ENCODE peak calls at places on chromosomes 16 and 17, in five cellular contexts. One of them, this sample, is unnamed.

GRCh38 chr16:83781-84615 is 6.0 kb downstream of the MPG start:
- DNase-seq in heart right ventricle: no peak
- DNase-seq in breast epithelium: no peak
- DNase-seq in psoas muscle: no peak
- DNase-seq in neural progenitor cell: no peak
- DNase-seq in this sample: no peak

GRCh38 chr17:74430706-74431567 is 951 bp upstream of the GPRC5C start:
- DNase-seq in heart right ventricle: peak; percentile 85
- DNase-seq in breast epithelium: peak; percentile 83
- DNase-seq in psoas muscle: peak; percentile 97
- DNase-seq in neural progenitor cell: peak; percentile 75
- DNase-seq in this sample: peak; percentile 90

GRCh38 chr17:17810374-17811248 is 26.2 kb downstream of the SREBF1 start:
- DNase-seq in heart right ventricle: peak; percentile 45
- DNase-seq in breast epithelium: no peak
- DNase-seq in psoas muscle: no peak
- DNase-seq in neural progenitor cell: peak; percentile 72
- DNase-seq in this sample: no peak

GRCh38 chr16:66824006-66824405 is 6.8 kb downstream of the NAE1 start:
- DNase-seq in heart right ventricle: no peak
- DNase-seq in breast epithelium: no peak
- DNase-seq in psoas muscle: no peak
- DNase-seq in neural progenitor cell: no peak
- DNase-seq in this sample: no peak

GRCh38 chr16:1993731-1994131 is 4.0 kb downstream of the SYNGR3 start:
- DNase-seq in heart right ventricle: no peak
- DNase-seq in breast epithelium: no peak
- DNase-seq in psoas muscle: peak; percentile 60
- DNase-seq in neural progenitor cell: no peak
- DNase-seq in this sample: no peak

GRCh38 chr17:33234930-33235685 is 58.0 kb downstream of the ASIC2 start:
- DNase-seq in heart right ventricle: peak; percentile 40
- DNase-seq in breast epithelium: no peak
- DNase-seq in psoas muscle: peak; percentile 65
- DNase-seq in neural progenitor cell: no peak
- DNase-seq in this sample: no peak

GRCh38 chr16:85391175-85391707 is 221.9 kb upstream of the GSE1 start:
- DNase-seq in heart right ventricle: no peak
- DNase-seq in breast epithelium: no peak
- DNase-seq in psoas muscle: peak; percentile 50
- DNase-seq in neural progenitor cell: no peak
- DNase-seq in this sample: no peak

GRCh38 chr16:75010427-75010826 is 11.6 kb downstream of the ZNRF1 start:
- DNase-seq in heart right ventricle: no peak
- DNase-seq in breast epithelium: no peak
- DNase-seq in psoas muscle: no peak
- DNase-seq in neural progenitor cell: no peak
- DNase-seq in this sample: no peak

GRCh38 chr16:11249233-11250061 is 6.6 kb downstream of the SOCS1 start:
- DNase-seq in heart right ventricle: no peak
- DNase-seq in breast epithelium: no peak
- DNase-seq in psoas muscle: no peak
- DNase-seq in neural progenitor cell: no peak
- DNase-seq in this sample: no peak

GRCh38 chr16:58732545-58733247 is 1.4 kb downstream of the GOT2 start:
- DNase-seq in heart right ventricle: no peak
- DNase-seq in breast epithelium: no peak
- DNase-seq in psoas muscle: no peak
- DNase-seq in neural progenitor cell: no peak
- DNase-seq in this sample: peak; percentile 12

GRCh38 chr16:17205279-17206139 is 265.3 kb downstream of the XYLT1 start:
- DNase-seq in heart right ventricle: no peak
- DNase-seq in breast epithelium: no peak
- DNase-seq in psoas muscle: no peak
- DNase-seq in neural progenitor cell: peak; percentile 43
- DNase-seq in this sample: no peak

GRCh38 chr17:76204277-76204676 is 36.0 kb downstream of the RNF157 start:
- DNase-seq in heart right ventricle: no peak
- DNase-seq in breast epithelium: no peak
- DNase-seq in psoas muscle: no peak
- DNase-seq in neural progenitor cell: no peak
- DNase-seq in this sample: no peak

GRCh38 chr16:19718624-19718965 is 524 bp downstream of the IQCK start:
- DNase-seq in heart right ventricle: no peak
- DNase-seq in breast epithelium: no peak
- DNase-seq in psoas muscle: no peak
- DNase-seq in neural progenitor cell: peak; percentile 78
- DNase-seq in this sample: no peak

GRCh38 chr17:74282587-74283370 is 8.7 kb downstream of the DNAI2 start:
- DNase-seq in heart right ventricle: no peak
- DNase-seq in breast epithelium: no peak
- DNase-seq in psoas muscle: no peak
- DNase-seq in neural progenitor cell: no peak
- DNase-seq in this sample: no peak

GRCh38 chr16:22117666-22118065 is 25.3 kb downstream of the VWA3A start:
- DNase-seq in heart right ventricle: no peak
- DNase-seq in breast epithelium: no peak
- DNase-seq in psoas muscle: no peak
- DNase-seq in neural progenitor cell: no peak
- DNase-seq in this sample: no peak

GRCh38 chr17:52106638-52107261 is 51.8 kb downstream of the CA10 start:
- DNase-seq in heart right ventricle: no peak
- DNase-seq in breast epithelium: no peak
- DNase-seq in psoas muscle: no peak
- DNase-seq in neural progenitor cell: peak; percentile 67
- DNase-seq in this sample: peak; percentile 61

GRCh38 chr16:56985288-56985961 is 3.9 kb upstream of the NLRC5 start:
- DNase-seq in heart right ventricle: peak; percentile 56
- DNase-seq in breast epithelium: no peak
- DNase-seq in psoas muscle: peak; percentile 74
- DNase-seq in neural progenitor cell: no peak
- DNase-seq in this sample: no peak

GRCh38 chr17:49204521-49204920 is 5.9 kb downstream of the GNGT2 start:
- DNase-seq in heart right ventricle: no peak
- DNase-seq in breast epithelium: no peak
- DNase-seq in psoas muscle: no peak
- DNase-seq in neural progenitor cell: no peak
- DNase-seq in this sample: no peak

GRCh38 chr16:1003551-1004347 is 22.2 kb downstream of the SOX8 start:
- DNase-seq in heart right ventricle: no peak
- DNase-seq in breast epithelium: no peak
- DNase-seq in psoas muscle: no peak
- DNase-seq in neural progenitor cell: no peak
- DNase-seq in this sample: no peak

GRCh38 chr16:22397459-22397858 is 23.0 kb upstream of the CDR2 start:
- DNase-seq in heart right ventricle: no peak
- DNase-seq in breast epithelium: no peak
- DNase-seq in psoas muscle: no peak
- DNase-seq in neural progenitor cell: no peak
- DNase-seq in this sample: no peak

GRCh38 chr16:11603331-11603750 is 16.6 kb upstream of the LITAF start:
- DNase-seq in heart right ventricle: peak; percentile 62
- DNase-seq in breast epithelium: no peak
- DNase-seq in psoas muscle: peak; percentile 46
- DNase-seq in neural progenitor cell: peak; percentile 83
- DNase-seq in this sample: no peak

GRCh38 chr17:17484451-17484899 is 7.7 kb downstream of the MED9 start:
- DNase-seq in heart right ventricle: no peak
- DNase-seq in breast epithelium: peak; percentile 42
- DNase-seq in psoas muscle: no peak
- DNase-seq in neural progenitor cell: no peak
- DNase-seq in this sample: no peak

GRCh38 chr16:28304214-28304613 is 11.9 kb downstream of the SBK1 start:
- DNase-seq in heart right ventricle: peak; percentile 45
- DNase-seq in breast epithelium: no peak
- DNase-seq in psoas muscle: no peak
- DNase-seq in neural progenitor cell: peak; percentile 77
- DNase-seq in this sample: no peak

GRCh38 chr17:79237448-79238053 is 162.9 kb downstream of the ENGASE start:
- DNase-seq in heart right ventricle: no peak
- DNase-seq in breast epithelium: no peak
- DNase-seq in psoas muscle: no peak
- DNase-seq in neural progenitor cell: no peak
- DNase-seq in this sample: no peak

GRCh38 chr17:12667299-12667958 is 1.7 kb downstream of the MYOCD start:
- DNase-seq in heart right ventricle: no peak
- DNase-seq in breast epithelium: no peak
- DNase-seq in psoas muscle: no peak
- DNase-seq in neural progenitor cell: peak; percentile 85
- DNase-seq in this sample: peak; percentile 56

GRCh38 chr17:65403129-65403528 is 158.3 kb downstream of the AXIN2 start:
- DNase-seq in heart right ventricle: no peak
- DNase-seq in breast epithelium: no peak
- DNase-seq in psoas muscle: no peak
- DNase-seq in neural progenitor cell: no peak
- DNase-seq in this sample: no peak

GRCh38 chr16:52631711-52632110 is 84.8 kb upstream of the TOX3 start:
- DNase-seq in heart right ventricle: no peak
- DNase-seq in breast epithelium: no peak
- DNase-seq in psoas muscle: no peak
- DNase-seq in neural progenitor cell: no peak
- DNase-seq in this sample: no peak

GRCh38 chr16:68651136-68651535 is 6.0 kb downstream of the CDH3 start:
- DNase-seq in heart right ventricle: no peak
- DNase-seq in breast epithelium: no peak
- DNase-seq in psoas muscle: no peak
- DNase-seq in neural progenitor cell: no peak
- DNase-seq in this sample: no peak

GRCh38 chr17:6163632-6164319 is 93.6 kb downstream of the WSCD1 start:
- DNase-seq in heart right ventricle: no peak
- DNase-seq in breast epithelium: no peak
- DNase-seq in psoas muscle: no peak
- DNase-seq in neural progenitor cell: no peak
- DNase-seq in this sample: no peak

GRCh38 chr16:31479752-31480151 is 3.2 kb upstream of the SLC5A2 start:
- DNase-seq in heart right ventricle: no peak
- DNase-seq in breast epithelium: no peak
- DNase-seq in psoas muscle: peak; percentile 39
- DNase-seq in neural progenitor cell: no peak
- DNase-seq in this sample: no peak

GRCh38 chr16:24993722-24994686 is 21.2 kb downstream of the ARHGAP17 start:
- DNase-seq in heart right ventricle: no peak
- DNase-seq in breast epithelium: no peak
- DNase-seq in psoas muscle: no peak
- DNase-seq in neural progenitor cell: no peak
- DNase-seq in this sample: no peak

GRCh38 chr17:2108170-2108569 is 53.3 kb downstream of the HIC1 start:
- DNase-seq in heart right ventricle: no peak
- DNase-seq in breast epithelium: no peak
- DNase-seq in psoas muscle: no peak
- DNase-seq in neural progenitor cell: no peak
- DNase-seq in this sample: no peak

GRCh38 chr16:88773812-88774291 is 11.2 kb downstream of the PIEZO1 start:
- DNase-seq in heart right ventricle: peak; percentile 69
- DNase-seq in breast epithelium: no peak
- DNase-seq in psoas muscle: peak; percentile 76
- DNase-seq in neural progenitor cell: peak; percentile 68
- DNase-seq in this sample: peak; percentile 86

GRCh38 chr17:28875856-28876564 is 21.2 kb downstream of the ERAL1 start:
- DNase-seq in heart right ventricle: no peak
- DNase-seq in breast epithelium: no peak
- DNase-seq in psoas muscle: peak; percentile 13
- DNase-seq in neural progenitor cell: no peak
- DNase-seq in this sample: no peak

GRCh38 chr16:35750701-35751104 is 2291.3 kb downstream of the TP53TG3F start:
- DNase-seq in heart right ventricle: no peak
- DNase-seq in breast epithelium: no peak
- DNase-seq in psoas muscle: peak; percentile 44
- DNase-seq in neural progenitor cell: no peak
- DNase-seq in this sample: no peak
- H3K9me3 ChIP-seq in heart right ventricle: no peaks in the 10 kb centered on the region
- H3K9me3 ChIP-seq in breast epithelium: peaks cover 78% of the 10 kb centered on the region
- H3K9me3 ChIP-seq in psoas muscle: no peaks in the 10 kb centered on the region
- H3K9me3 ChIP-seq in neural progenitor cell: no peaks in the 10 kb centered on the region
- H3K9me3 ChIP-seq in this sample: no peaks in the 10 kb centered on the region

GRCh38 chr17:77782611-77783010 is 175.9 kb upstream of the TNRC6C start:
- DNase-seq in heart right ventricle: no peak
- DNase-seq in breast epithelium: no peak
- DNase-seq in psoas muscle: peak; percentile 23
- DNase-seq in neural progenitor cell: no peak
- DNase-seq in this sample: no peak
- H3K27me3 ChIP-seq in heart right ventricle: no peaks in the 10 kb centered on the region
- H3K27me3 ChIP-seq in breast epithelium: no peaks in the 10 kb centered on the region
- H3K27me3 ChIP-seq in psoas muscle: no peaks in the 10 kb centered on the region
- H3K27me3 ChIP-seq in neural progenitor cell: peaks cover 35% of the 10 kb centered on the region
- H3K27me3 ChIP-seq in this sample: no peaks in the 10 kb centered on the region

DNA sequence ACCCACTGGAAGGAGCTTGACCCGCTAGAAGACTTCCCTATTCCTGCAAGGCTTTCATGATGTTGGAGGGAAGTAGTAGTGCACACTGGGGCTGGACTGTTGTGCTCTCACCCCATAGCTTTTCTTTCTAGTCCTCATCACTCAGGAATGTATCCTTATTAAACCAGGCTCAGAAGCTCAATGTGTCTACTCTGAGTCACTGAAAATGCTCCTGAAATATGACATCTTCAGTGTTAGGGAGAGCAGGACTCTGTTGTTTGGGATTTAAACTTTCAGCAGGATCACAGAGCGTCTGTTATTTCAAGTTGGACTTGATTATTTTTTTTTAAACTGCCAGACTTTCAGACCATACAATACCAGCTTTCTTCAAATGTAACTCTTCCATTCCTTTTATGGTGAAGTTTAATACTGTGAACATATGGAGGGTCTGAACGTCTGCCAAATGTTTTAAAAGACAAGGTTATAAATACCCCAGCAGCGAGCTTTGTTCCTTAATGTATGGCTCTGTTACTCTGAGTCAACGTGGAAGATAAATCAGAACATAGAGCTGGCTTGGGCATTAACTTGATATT is 257.5 kb downstream of the CDH11 start:
- DNase-seq in heart right ventricle: no peak
- DNase-seq in breast epithelium: no peak
- DNase-seq in psoas muscle: no peak
- DNase-seq in neural progenitor cell: no peak
- DNase-seq in this sample: no peak
- H3K9me3 ChIP-seq in heart right ventricle: no peaks in the 10 kb centered on the region
- H3K9me3 ChIP-seq in breast epithelium: no peaks in the 10 kb centered on the region
- H3K9me3 ChIP-seq in psoas muscle: no peaks in the 10 kb centered on the region
- H3K9me3 ChIP-seq in neural progenitor cell: no peaks in the 10 kb centered on the region
- H3K9me3 ChIP-seq in this sample: no peaks in the 10 kb centered on the region

GRCh38 chr16:71969353-71969752 is 30.8 kb downstream of the PKD1L3 start:
- DNase-seq in heart right ventricle: no peak
- DNase-seq in breast epithelium: no peak
- DNase-seq in psoas muscle: no peak
- DNase-seq in neural progenitor cell: no peak
- DNase-seq in this sample: no peak

GRCh38 chr16:71974068-71974818 is 26.0 kb downstream of the PKD1L3 start:
- DNase-seq in heart right ventricle: no peak
- DNase-seq in breast epithelium: no peak
- DNase-seq in psoas muscle: no peak
- DNase-seq in neural progenitor cell: no peak
- DNase-seq in this sample: no peak

GRCh38 chr16:71971571-71971970 is 28.6 kb downstream of the PKD1L3 start:
- DNase-seq in heart right ventricle: no peak
- DNase-seq in breast epithelium: no peak
- DNase-seq in psoas muscle: no peak
- DNase-seq in neural progenitor cell: no peak
- DNase-seq in this sample: no peak

GRCh38 chr16:71966932-71967331 is 33.3 kb downstream of the PKD1L3 start:
- DNase-seq in heart right ventricle: no peak
- DNase-seq in breast epithelium: no peak
- DNase-seq in psoas muscle: no peak
- DNase-seq in neural progenitor cell: no peak
- DNase-seq in this sample: peak; percentile 18

GRCh38 chr16:71972356-71972755 is 27.8 kb downstream of the PKD1L3 start:
- DNase-seq in heart right ventricle: no peak
- DNase-seq in breast epithelium: no peak
- DNase-seq in psoas muscle: no peak
- DNase-seq in neural progenitor cell: no peak
- DNase-seq in this sample: no peak
- H3K27me3 ChIP-seq in heart right ventricle: no peaks in the 10 kb centered on the region
- H3K27me3 ChIP-seq in breast epithelium: no peaks in the 10 kb centered on the region
- H3K27me3 ChIP-seq in psoas muscle: no peaks in the 10 kb centered on the region
- H3K27me3 ChIP-seq in neural progenitor cell: no peaks in the 10 kb centered on the region
- H3K27me3 ChIP-seq in this sample: no peaks in the 10 kb centered on the region

This sample was measured in WERI-Rb-1.